ENCODE peak calls at places on chromosomes 5 and 9, in six cellular contexts. I is NCI-H1092 treated with DMSO at 0.1 percent for 48 hours, N is mesothelial cell of epicardium, X is HT1080, O is activated T-helper 1 cell treated with Interleukin-2 at 50 U/mL for 16 hours, M is spleen. Y is an unnamed sample.

GRCh38 chr5:154117050-154117449 is 73.5 kb upstream of the GALNT10 start:
- DNase-seq in I (peak), N (no peak), X (no peak), O (no peak), M (no peak), Y (no peak)

GRCh38 chr5:15009420-15009819 is 137.8 kb upstream of the ANKH start:
- DNase-seq in I (peak), N (no peak), X (peak), O (no peak), M (no peak), Y (no peak)

GRCh38 chr9:31084331-31084730 is 1300.1 kb upstream of the ACO1 start:
- DNase-seq in I (no peak), N (no peak), X (no peak), O (no peak), M (no peak), Y (no peak)

GRCh38 chr5:9507974-9508373 is 37.9 kb downstream of the SEMA5A start:
- DNase-seq in I (no peak), N (no peak), X (peak), O (no peak), M (no peak), Y (no peak)

GRCh38 chr9:5393497-5393896 is 44.2 kb downstream of the PLGRKT start:
- DNase-seq in I (no peak), N (no peak), X (no peak), O (no peak), M (no peak), Y (no peak)

GRCh38 chr9:93262537-93263310 is 78.8 kb downstream of the WNK2 start:
- DNase-seq in I (peak), N (peak), X (no peak), O (no peak), M (peak), Y (no peak)

GRCh38 chr5:166962470-166962869 is 1329.0 kb upstream of the WWC1 start:
- DNase-seq in I (no peak), N (no peak), X (no peak), O (no peak), M (no peak), Y (no peak)

GRCh38 chr5:132500244-132500930 is 9.8 kb upstream of the IRF1 start:
- DNase-seq in I (no peak), N (no peak), X (no peak), O (no peak), M (no peak), Y (no peak)

GRCh38 chr5:3157214-3157613 is 405.7 kb upstream of the IRX2 start:
- DNase-seq in I (no peak), N (no peak), X (no peak), O (no peak), M (no peak), Y (no peak)

GRCh38 chr9:20227166-20227874 is 395.0 kb downstream of the MLLT3 start:
- DNase-seq in I (no peak), N (no peak), X (no peak), O (no peak), M (no peak), Y (no peak)

GRCh38 chr9:130262771-130263170 is 2.8 kb upstream of the HMCN2 start:
- DNase-seq in I (no peak), N (no peak), X (no peak), O (no peak), M (peak), Y (no peak)

GRCh38 chr5:19987594-19988345 is at the start of gene CDH18:
- DNase-seq in I (peak), N (peak), X (peak), O (no peak), M (peak), Y (peak)

GRCh38 chr9:134891713-134892112 is 11.1 kb downstream of the FCN2 start:
- DNase-seq in I (no peak), N (peak), X (no peak), O (no peak), M (peak), Y (no peak)

GRCh38 chr9:95481000-95481399 is 35.8 kb downstream of the PTCH1 start:
- DNase-seq in I (no peak), N (no peak), X (no peak), O (no peak), M (no peak), Y (no peak)

GRCh38 chr5:112312810-112313209 is 106.3 kb downstream of the EPB41L4A start:
- DNase-seq in I (no peak), N (no peak), X (no peak), O (no peak), M (no peak), Y (no peak)